ENCODE peak calls at places on chromosome 20, in four cellular contexts. One of them, this sample, is unnamed.

GRCh38 chr20:51763965-51764602 is 4.1 kb downstream of the ATP9A start:
- DNase-seq in IMR-90: peak; percentile 27
- DNase-seq in H9: no peak
- DNase-seq in trophoblast cell: peak; percentile 69
- DNase-seq in this sample: peak; percentile 72

GRCh38 chr20:44805991-44806729 is 4.2 kb downstream of the RIMS4 start:
- DNase-seq in H9: peak; percentile 83
- DNase-seq in trophoblast cell: no peak
- DNase-seq in IMR-90: peak; percentile 25
- DNase-seq in this sample: no peak

GRCh38 chr20:56865055-56865454 is 235.9 kb downstream of the TFAP2C start:
- DNase-seq in IMR-90: no peak
- DNase-seq in H9: no peak
- DNase-seq in trophoblast cell: peak; percentile 82
- DNase-seq in this sample: no peak

GRCh38 chr20:3995749-3996305 is 19.5 kb downstream of the RNF24 start:
- DNase-seq in H9: no peak
- DNase-seq in trophoblast cell: no peak
- DNase-seq in IMR-90: no peak
- DNase-seq in this sample: no peak

GRCh38 chr20:44104807-44105517 is 82.0 kb downstream of the JPH2 start:
- DNase-seq in H9: no peak
- DNase-seq in trophoblast cell: no peak
- DNase-seq in IMR-90: peak; percentile 84
- DNase-seq in this sample: peak; percentile 32

GRCh38 chr20:48586728-48587127 is 241.1 kb downstream of the PREX1 start:
- DNase-seq in H9: no peak
- DNase-seq in trophoblast cell: no peak
- DNase-seq in IMR-90: no peak
- DNase-seq in this sample: no peak

GRCh38 chr20:34233687-34234086 is 7.5 kb upstream of the ASIP start:
- DNase-seq in H9: no peak
- DNase-seq in IMR-90: no peak
- DNase-seq in trophoblast cell: no peak
- DNase-seq in this sample: no peak

GRCh38 chr20:5156670-5157448 is 30.1 kb downstream of the CDS2 start:
- DNase-seq in H9: no peak
- DNase-seq in IMR-90: peak; percentile 74
- DNase-seq in trophoblast cell: peak; percentile 47
- DNase-seq in this sample: peak; percentile 74

GRCh38 chr20:8132632-8133587 is 844 bp downstream of the PLCB1 start:
- DNase-seq in IMR-90: no peak
- DNase-seq in trophoblast cell: peak; percentile 8
- DNase-seq in H9: peak; percentile 42
- DNase-seq in this sample: peak; percentile 39

GRCh38 chr20:40111282-40111681 is 577.8 kb downstream of the MAFB start:
- DNase-seq in trophoblast cell: no peak
- DNase-seq in IMR-90: no peak
- DNase-seq in H9: no peak
- DNase-seq in this sample: no peak

GRCh38 chr20:50460608-50461268 is 49.4 kb upstream of the PTPN1 start:
- DNase-seq in H9: peak; percentile 93
- DNase-seq in IMR-90: peak; percentile 75
- DNase-seq in trophoblast cell: peak; percentile 95
- DNase-seq in this sample: peak; percentile 86

GRCh38 chr20:60857708-60858107 is 394.4 kb upstream of the CDH4 start:
- DNase-seq in H9: no peak
- DNase-seq in IMR-90: peak; percentile 43
- DNase-seq in trophoblast cell: no peak
- DNase-seq in this sample: peak; percentile 43

GRCh38 chr20:35307666-35308653 is 15.7 kb upstream of the FAM83C start:
- DNase-seq in H9: no peak
- DNase-seq in IMR-90: peak; percentile 83
- DNase-seq in trophoblast cell: no peak
- DNase-seq in this sample: peak; percentile 65

GRCh38 chr20:63915471-63915870 is 20.5 kb downstream of the DNAJC5 start:
- DNase-seq in IMR-90: no peak
- DNase-seq in H9: no peak
- DNase-seq in trophoblast cell: no peak
- DNase-seq in this sample: no peak

GRCh38 chr20:32476684-32477593 is 108.2 kb downstream of the NOL4L start:
- DNase-seq in H9: no peak
- DNase-seq in IMR-90: no peak
- DNase-seq in trophoblast cell: no peak
- DNase-seq in this sample: no peak

GRCh38 chr20:22582960-22583772 is 1.2 kb downstream of the FOXA2 start:
- DNase-seq in H9: peak; percentile 52
- DNase-seq in trophoblast cell: no peak
- DNase-seq in IMR-90: no peak
- DNase-seq in this sample: no peak

GRCh38 chr20:37516697-37517370 is 4.2 kb upstream of the NNAT start:
- DNase-seq in IMR-90: peak; percentile 93
- DNase-seq in H9: no peak
- DNase-seq in trophoblast cell: peak; percentile 56
- DNase-seq in this sample: no peak

GRCh38 chr20:36480456-36481048 is 60.8 kb upstream of the MYL9 start:
- DNase-seq in H9: no peak
- DNase-seq in trophoblast cell: no peak
- DNase-seq in IMR-90: no peak
- DNase-seq in this sample: no peak

GRCh38 chr20:58720890-58721289 is 28.3 kb downstream of the NPEPL1 start:
- DNase-seq in trophoblast cell: no peak
- DNase-seq in H9: no peak
- DNase-seq in IMR-90: no peak
- DNase-seq in this sample: no peak

GRCh38 chr20:43681468-43681942 is 14.6 kb downstream of the MYBL2 start:
- DNase-seq in trophoblast cell: no peak
- DNase-seq in H9: no peak
- DNase-seq in IMR-90: no peak
- DNase-seq in this sample: peak; percentile 24

GRCh38 chr20:51132286-51132810 is 109.4 kb upstream of the KCNG1 start:
- DNase-seq in H9: peak; percentile 8
- DNase-seq in trophoblast cell: no peak
- DNase-seq in IMR-90: peak; percentile 37
- DNase-seq in this sample: no peak

GRCh38 chr20:36670665-36671357 is 24.8 kb upstream of the SLA2 start:
- DNase-seq in IMR-90: no peak
- DNase-seq in H9: no peak
- DNase-seq in trophoblast cell: no peak
- DNase-seq in this sample: no peak

GRCh38 chr20:37911838-37912273 is 8.9 kb downstream of the VSTM2L start:
- DNase-seq in IMR-90: peak; percentile 4
- DNase-seq in H9: peak; percentile 87
- DNase-seq in trophoblast cell: peak; percentile 58
- DNase-seq in this sample: no peak

GRCh38 chr20:37980383-37980782 is 52.9 kb downstream of the TTI1 start:
- DNase-seq in H9: no peak
- DNase-seq in trophoblast cell: no peak
- DNase-seq in IMR-90: no peak
- DNase-seq in this sample: no peak

GRCh38 chr20:2130668-2131067 is 29.0 kb downstream of the STK35 start:
- DNase-seq in H9: peak; percentile 47
- DNase-seq in trophoblast cell: no peak
- DNase-seq in IMR-90: no peak
- DNase-seq in this sample: no peak

GRCh38 chr20:14963262-14963663 is 625.9 kb upstream of the FLRT3 start:
- DNase-seq in trophoblast cell: no peak
- DNase-seq in IMR-90: no peak
- DNase-seq in H9: no peak
- DNase-seq in this sample: no peak

GRCh38 chr20:8646716-8647115 is 422.2 kb upstream of the PLCB4 start:
- DNase-seq in IMR-90: peak; percentile 83
- DNase-seq in H9: no peak
- DNase-seq in trophoblast cell: peak; percentile 41
- DNase-seq in this sample: peak; percentile 37

GRCh38 chr20:8438748-8439147 is 306.7 kb downstream of the PLCB1 start:
- DNase-seq in IMR-90: no peak
- DNase-seq in H9: no peak
- DNase-seq in trophoblast cell: no peak
- DNase-seq in this sample: no peak

GRCh38 chr20:19440660-19441527 is 228.5 kb downstream of the SLC24A3 start:
- DNase-seq in IMR-90: no peak
- DNase-seq in trophoblast cell: no peak
- DNase-seq in H9: no peak
- DNase-seq in this sample: no peak

GRCh38 chr20:23128461-23129125 is 42.5 kb upstream of the CD93 start:
- DNase-seq in IMR-90: no peak
- DNase-seq in trophoblast cell: no peak
- DNase-seq in H9: no peak
- DNase-seq in this sample: no peak

GRCh38 chr20:51162015-51162414 is 139.1 kb upstream of the KCNG1 start:
- DNase-seq in H9: no peak
- DNase-seq in trophoblast cell: no peak
- DNase-seq in IMR-90: no peak
- DNase-seq in this sample: no peak

GRCh38 chr20:916825-917224 is 691 bp upstream of the ANGPT4 start:
- DNase-seq in IMR-90: no peak
- DNase-seq in trophoblast cell: no peak
- DNase-seq in H9: peak; percentile 34
- DNase-seq in this sample: no peak

GRCh38 chr20:36543187-36544133 is 2.1 kb downstream of the MYL9 start:
- DNase-seq in trophoblast cell: no peak
- DNase-seq in H9: no peak
- DNase-seq in IMR-90: peak; percentile 83
- DNase-seq in this sample: peak; percentile 80

GRCh38 chr20:36465109-36466080 is 75.9 kb upstream of the MYL9 start:
- DNase-seq in IMR-90: peak; percentile 88
- DNase-seq in trophoblast cell: peak; percentile 84
- DNase-seq in H9: peak; percentile 64
- DNase-seq in this sample: peak; percentile 87

GRCh38 chr20:7333846-7334245 is 566.4 kb downstream of the BMP2 start:
- DNase-seq in H9: no peak
- DNase-seq in IMR-90: no peak
- DNase-seq in trophoblast cell: no peak
- DNase-seq in this sample: no peak

GRCh38 chr20:35360033-35360432 is 51.7 kb downstream of the UQCC1 start:
- DNase-seq in IMR-90: no peak
- DNase-seq in trophoblast cell: no peak
- DNase-seq in H9: no peak
- DNase-seq in this sample: no peak

GRCh38 chr20:48897298-48898044 is 24.0 kb upstream of the ARFGEF2 start:
- DNase-seq in IMR-90: peak; percentile 92
- DNase-seq in trophoblast cell: peak; percentile 85
- DNase-seq in H9: no peak
- DNase-seq in this sample: peak; percentile 86

GRCh38 chr20:38186788-38187221 is 21.7 kb upstream of the TGM2 start:
- DNase-seq in H9: no peak
- DNase-seq in IMR-90: peak; percentile 38
- DNase-seq in trophoblast cell: peak; percentile 71
- DNase-seq in this sample: no peak

GRCh38 chr20:2838847-2839671 is 1.4 kb downstream of the PCED1A start:
- DNase-seq in H9: no peak
- DNase-seq in IMR-90: no peak
- DNase-seq in trophoblast cell: no peak
- DNase-seq in this sample: no peak

GRCh38 chr20:13245250-13245723 is 24.2 kb downstream of the ISM1 start:
- DNase-seq in trophoblast cell: peak; percentile 21
- DNase-seq in IMR-90: no peak
- DNase-seq in H9: no peak
- DNase-seq in this sample: no peak

GRCh38 chr20:24403410-24403809 is 66.0 kb upstream of the SYNDIG1 start:
- DNase-seq in H9: no peak
- DNase-seq in trophoblast cell: no peak
- DNase-seq in IMR-90: no peak
- DNase-seq in this sample: no peak

GRCh38 chr20:24405810-24406209 is 63.6 kb upstream of the SYNDIG1 start:
- DNase-seq in IMR-90: no peak
- DNase-seq in trophoblast cell: no peak
- DNase-seq in H9: no peak
- DNase-seq in this sample: no peak

GRCh38 chr20:24406761-24407550 is 62.5 kb upstream of the SYNDIG1 start:
- DNase-seq in H9: peak; percentile 8
- DNase-seq in IMR-90: no peak
- DNase-seq in trophoblast cell: no peak
- DNase-seq in this sample: no peak

GRCh38 chr20:24402234-24402633 is 67.2 kb upstream of the SYNDIG1 start:
- DNase-seq in IMR-90: no peak
- DNase-seq in H9: peak; percentile 6
- DNase-seq in trophoblast cell: no peak
- DNase-seq in this sample: no peak

DNA sequence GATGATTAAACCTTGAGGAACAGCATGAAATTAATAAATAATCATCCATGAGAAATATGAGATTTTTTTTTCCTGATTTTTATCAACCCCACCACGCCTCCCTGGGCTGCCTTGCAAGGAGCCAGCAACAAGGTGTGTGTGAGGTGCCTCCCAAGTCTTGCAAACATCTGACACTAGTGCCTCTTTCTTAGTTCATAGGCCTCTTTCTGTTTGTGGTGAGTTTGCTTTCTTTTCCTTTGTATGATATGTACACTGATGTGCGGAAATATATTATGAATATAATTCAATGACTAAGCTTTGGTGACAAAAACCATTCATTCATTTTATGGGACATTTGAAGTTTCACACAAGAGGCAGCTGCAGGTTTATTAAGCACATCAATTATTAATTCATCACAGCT is 63.2 kb upstream of the SYNDIG1 start:
- DNase-seq in IMR-90: no peak
- DNase-seq in trophoblast cell: no peak
- DNase-seq in H9: no peak
- DNase-seq in this sample: no peak
- H2AFZ ChIP-seq in IMR-90: no peak overlapping the region
- H2AFZ ChIP-seq in trophoblast cell: no peak overlapping the region
- H2AFZ ChIP-seq in H9: no peak overlapping the region
- H2AFZ ChIP-seq in this sample: no peak overlapping the region

DNA sequence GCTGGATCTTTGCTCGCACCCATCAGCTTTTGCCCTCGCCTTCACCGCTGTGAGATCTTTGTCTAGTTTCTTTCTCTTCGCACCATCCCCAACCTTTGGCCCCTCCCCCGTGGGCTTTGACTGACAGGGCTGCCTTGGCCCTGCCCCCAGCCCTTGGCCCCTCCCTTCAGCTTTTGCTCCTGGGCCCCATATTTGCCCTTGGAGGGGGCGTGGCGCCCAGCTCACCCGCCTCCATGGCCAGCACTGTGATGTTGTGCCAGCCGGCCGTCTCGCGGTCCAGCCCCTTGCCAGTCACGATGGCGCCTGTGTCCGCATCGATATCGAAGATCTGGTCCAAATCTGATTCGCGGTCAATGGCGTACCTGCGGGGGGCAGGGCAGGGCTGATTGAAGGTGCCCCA is 81.1 kb downstream of the CD40 start:
- DNase-seq in H9: peak; percentile 92
- DNase-seq in IMR-90: no peak
- DNase-seq in trophoblast cell: no peak
- DNase-seq in this sample: no peak
- H3K14ac ChIP-seq in H9: no peak overlapping the region
- H3K14ac ChIP-seq in IMR-90: no peak overlapping the region
- H3K14ac ChIP-seq in trophoblast cell: no peak overlapping the region
- H3K14ac ChIP-seq in this sample: no peak overlapping the region

GRCh38 chr20:54180931-54181330 is 7.1 kb upstream of the CYP24A1 start:
- DNase-seq in H9: no peak
- DNase-seq in trophoblast cell: no peak
- DNase-seq in IMR-90: no peak
- DNase-seq in this sample: no peak
- H2AFZ ChIP-seq in H9: no peak overlapping the region
- H2AFZ ChIP-seq in trophoblast cell: no peak overlapping the region
- H2AFZ ChIP-seq in IMR-90: no peak overlapping the region
- H2AFZ ChIP-seq in this sample: no peak overlapping the region

GRCh38 chr20:62425281-62426058 is 1.9 kb downstream of the RBBP8NL start:
- DNase-seq in IMR-90: no peak
- DNase-seq in trophoblast cell: no peak
- DNase-seq in H9: no peak
- DNase-seq in this sample: no peak
- H3K14ac ChIP-seq in IMR-90: no peak overlapping the region
- H3K14ac ChIP-seq in trophoblast cell: no peak overlapping the region
- H3K14ac ChIP-seq in H9: peak overlapping the region; percentile 9
- H3K14ac ChIP-seq in this sample: peak overlapping the region; percentile 68